ENCODE peak calls at places on chromosomes 5 and 9, in four cellular contexts. One of them, this sample, is unnamed.

GRCh38 chr5:143576721-143577484 is 173.4 kb upstream of the NR3C1 start:
- DNase-seq in IMR-90: peak; percentile 85
- DNase-seq in HCT116: no peak
- DNase-seq in mesendoderm: no peak
- DNase-seq in this sample: no peak

GRCh38 chr5:180332861-180333260 is 20.3 kb downstream of the GFPT2 start:
- DNase-seq in mesendoderm: no peak
- DNase-seq in IMR-90: no peak
- DNase-seq in HCT116: no peak
- DNase-seq in this sample: no peak

GRCh38 chr9:73411494-73411893 is 259.8 kb downstream of the ANXA1 start:
- DNase-seq in IMR-90: no peak
- DNase-seq in mesendoderm: peak; percentile 70
- DNase-seq in HCT116: no peak
- DNase-seq in this sample: no peak

GRCh38 chr9:127634021-127634420 is 21.9 kb downstream of the STXBP1 start:
- DNase-seq in HCT116: peak; percentile 7
- DNase-seq in IMR-90: no peak
- DNase-seq in mesendoderm: peak; percentile 36
- DNase-seq in this sample: no peak

GRCh38 chr5:140857177-140857986 is 1.7 kb downstream of the PCDHA10 start:
- DNase-seq in mesendoderm: no peak
- DNase-seq in IMR-90: no peak
- DNase-seq in HCT116: no peak
- DNase-seq in this sample: no peak

GRCh38 chr9:5622019-5622418 is 6.9 kb upstream of the RIC1 start:
- DNase-seq in HCT116: no peak
- DNase-seq in mesendoderm: no peak
- DNase-seq in IMR-90: peak; percentile 91
- DNase-seq in this sample: no peak

GRCh38 chr9:69931340-69931739 is 110.7 kb downstream of the CFAP95 start:
- DNase-seq in mesendoderm: peak; percentile 47
- DNase-seq in IMR-90: no peak
- DNase-seq in HCT116: no peak
- DNase-seq in this sample: no peak

GRCh38 chr5:176413255-176413565 is 3.1 kb downstream of the CLTB start:
- DNase-seq in IMR-90: no peak
- DNase-seq in mesendoderm: no peak
- DNase-seq in HCT116: no peak
- DNase-seq in this sample: no peak

GRCh38 chr5:151222769-151223446 is 984 bp downstream of the CCDC69 start:
- DNase-seq in HCT116: no peak
- DNase-seq in IMR-90: no peak
- DNase-seq in mesendoderm: no peak
- DNase-seq in this sample: peak; percentile 23

GRCh38 chr5:27590503-27590902 is 552.1 kb upstream of the CDH9 start:
- DNase-seq in HCT116: no peak
- DNase-seq in IMR-90: no peak
- DNase-seq in mesendoderm: no peak
- DNase-seq in this sample: no peak

GRCh38 chr9:129414377-129415021 is 206.4 kb downstream of the C9orf50 start:
- DNase-seq in IMR-90: peak; percentile 63
- DNase-seq in HCT116: no peak
- DNase-seq in mesendoderm: no peak
- DNase-seq in this sample: peak; percentile 23

GRCh38 chr9:18754537-18754936 is 278.5 kb downstream of the SAXO1 start:
- DNase-seq in IMR-90: no peak
- DNase-seq in mesendoderm: no peak
- DNase-seq in HCT116: no peak
- DNase-seq in this sample: no peak

GRCh38 chr5:31854625-31855526 is 215.9 kb downstream of the PDZD2 start:
- DNase-seq in mesendoderm: peak; percentile 94
- DNase-seq in IMR-90: no peak
- DNase-seq in HCT116: no peak
- DNase-seq in this sample: no peak

GRCh38 chr5:175246242-175246891 is 197.6 kb downstream of the DRD1 start:
- DNase-seq in mesendoderm: peak; percentile 71
- DNase-seq in IMR-90: peak; percentile 98
- DNase-seq in HCT116: peak; percentile 84
- DNase-seq in this sample: no peak

GRCh38 chr9:127263664-127264063 is 910 bp upstream of the GARNL3 start:
- DNase-seq in IMR-90: peak; percentile 5
- DNase-seq in HCT116: no peak
- DNase-seq in mesendoderm: no peak
- DNase-seq in this sample: no peak

GRCh38 chr5:571791-572190 is 40.3 kb upstream of the CEP72 start:
- DNase-seq in IMR-90: no peak
- DNase-seq in mesendoderm: no peak
- DNase-seq in HCT116: no peak
- DNase-seq in this sample: no peak

GRCh38 chr5:38059876-38060275 is 198.5 kb upstream of the EGFLAM start:
- DNase-seq in IMR-90: no peak
- DNase-seq in mesendoderm: no peak
- DNase-seq in HCT116: no peak
- DNase-seq in this sample: no peak

GRCh38 chr9:89532944-89533343 is 35.0 kb upstream of the SEMA4D start:
- DNase-seq in mesendoderm: no peak
- DNase-seq in IMR-90: no peak
- DNase-seq in HCT116: no peak
- DNase-seq in this sample: no peak

GRCh38 chr5:67720162-67720772 is 495.3 kb upstream of the PIK3R1 start:
- DNase-seq in mesendoderm: no peak
- DNase-seq in IMR-90: no peak
- DNase-seq in HCT116: no peak
- DNase-seq in this sample: no peak

GRCh38 chr9:21070171-21070571 is 7.6 kb downstream of the IFNB1 start:
- DNase-seq in IMR-90: peak; percentile 98
- DNase-seq in HCT116: peak; percentile 16
- DNase-seq in mesendoderm: peak; percentile 54
- DNase-seq in this sample: no peak

GRCh38 chr9:96417610-96418073 is 528 bp downstream of the ZNF367 start:
- DNase-seq in HCT116: no peak
- DNase-seq in mesendoderm: no peak
- DNase-seq in IMR-90: no peak
- DNase-seq in this sample: no peak

GRCh38 chr9:133980864-133981588 is 11.1 kb downstream of the VAV2 start:
- DNase-seq in HCT116: no peak
- DNase-seq in IMR-90: no peak
- DNase-seq in mesendoderm: no peak
- DNase-seq in this sample: no peak

GRCh38 chr9:119677811-119678530 is 308.7 kb upstream of the BRINP1 start:
- DNase-seq in mesendoderm: no peak
- DNase-seq in IMR-90: no peak
- DNase-seq in HCT116: no peak
- DNase-seq in this sample: no peak

GRCh38 chr9:132729235-132729890 is 59.1 kb downstream of the GTF3C4 start:
- DNase-seq in HCT116: no peak
- DNase-seq in mesendoderm: no peak
- DNase-seq in IMR-90: no peak
- DNase-seq in this sample: no peak

GRCh38 chr5:154078305-154078704 is 39.5 kb downstream of the MFAP3 start:
- DNase-seq in IMR-90: no peak
- DNase-seq in mesendoderm: no peak
- DNase-seq in HCT116: no peak
- DNase-seq in this sample: no peak

GRCh38 chr5:132481243-132482211 is 9.0 kb downstream of the IRF1 start:
- DNase-seq in IMR-90: no peak
- DNase-seq in mesendoderm: no peak
- DNase-seq in HCT116: no peak
- DNase-seq in this sample: no peak

GRCh38 chr9:128729766-128730517 is 6.0 kb upstream of the ZDHHC12 start:
- DNase-seq in mesendoderm: no peak
- DNase-seq in IMR-90: no peak
- DNase-seq in HCT116: no peak
- DNase-seq in this sample: no peak

GRCh38 chr5:40360685-40361084 is 319.0 kb upstream of the PTGER4 start:
- DNase-seq in mesendoderm: no peak
- DNase-seq in HCT116: no peak
- DNase-seq in IMR-90: peak; percentile 15
- DNase-seq in this sample: no peak

GRCh38 chr5:115366223-115366622 is 69.8 kb upstream of the CCDC112 start:
- DNase-seq in mesendoderm: peak; percentile 96
- DNase-seq in HCT116: no peak
- DNase-seq in IMR-90: peak; percentile 94
- DNase-seq in this sample: no peak

GRCh38 chr5:151238303-151238741 is 14.4 kb upstream of the CCDC69 start:
- DNase-seq in HCT116: no peak
- DNase-seq in IMR-90: no peak
- DNase-seq in mesendoderm: no peak
- DNase-seq in this sample: peak; percentile 63

GRCh38 chr5:15103130-15103529 is 231.6 kb upstream of the ANKH start:
- DNase-seq in HCT116: no peak
- DNase-seq in IMR-90: no peak
- DNase-seq in mesendoderm: no peak
- DNase-seq in this sample: no peak

GRCh38 chr9:83919111-83919510 is 2.1 kb downstream of the KIF27 start:
- DNase-seq in mesendoderm: no peak
- DNase-seq in IMR-90: no peak
- DNase-seq in HCT116: no peak
- DNase-seq in this sample: no peak

GRCh38 chr5:1476181-1476966 is 31.1 kb upstream of the SLC6A3 start:
- DNase-seq in mesendoderm: no peak
- DNase-seq in IMR-90: no peak
- DNase-seq in HCT116: no peak
- DNase-seq in this sample: no peak

GRCh38 chr5:122469520-122469919 is 157.5 kb downstream of the SNCAIP start:
- DNase-seq in IMR-90: no peak
- DNase-seq in mesendoderm: no peak
- DNase-seq in HCT116: no peak
- DNase-seq in this sample: no peak

GRCh38 chr9:98708933-98709911 is at the start of gene GABBR2:
- DNase-seq in mesendoderm: peak; percentile 34
- DNase-seq in HCT116: no peak
- DNase-seq in IMR-90: peak; percentile 4
- DNase-seq in this sample: no peak

GRCh38 chr9:12794024-12794799 is 19.4 kb downstream of the LURAP1L start:
- DNase-seq in mesendoderm: no peak
- DNase-seq in HCT116: no peak
- DNase-seq in IMR-90: peak; percentile 61
- DNase-seq in this sample: no peak
- H3K4me2 ChIP-seq in mesendoderm: no peak overlapping the region
- H3K4me2 ChIP-seq in HCT116: no peak overlapping the region
- H3K4me2 ChIP-seq in IMR-90: peak overlapping the region; percentile 50
- H3K4me2 ChIP-seq in this sample: no peak overlapping the region

GRCh38 chr5:29370248-29370647 is 1823.2 kb upstream of the CDH6 start:
- DNase-seq in mesendoderm: no peak
- DNase-seq in HCT116: no peak
- DNase-seq in IMR-90: no peak
- DNase-seq in this sample: no peak

DNA sequence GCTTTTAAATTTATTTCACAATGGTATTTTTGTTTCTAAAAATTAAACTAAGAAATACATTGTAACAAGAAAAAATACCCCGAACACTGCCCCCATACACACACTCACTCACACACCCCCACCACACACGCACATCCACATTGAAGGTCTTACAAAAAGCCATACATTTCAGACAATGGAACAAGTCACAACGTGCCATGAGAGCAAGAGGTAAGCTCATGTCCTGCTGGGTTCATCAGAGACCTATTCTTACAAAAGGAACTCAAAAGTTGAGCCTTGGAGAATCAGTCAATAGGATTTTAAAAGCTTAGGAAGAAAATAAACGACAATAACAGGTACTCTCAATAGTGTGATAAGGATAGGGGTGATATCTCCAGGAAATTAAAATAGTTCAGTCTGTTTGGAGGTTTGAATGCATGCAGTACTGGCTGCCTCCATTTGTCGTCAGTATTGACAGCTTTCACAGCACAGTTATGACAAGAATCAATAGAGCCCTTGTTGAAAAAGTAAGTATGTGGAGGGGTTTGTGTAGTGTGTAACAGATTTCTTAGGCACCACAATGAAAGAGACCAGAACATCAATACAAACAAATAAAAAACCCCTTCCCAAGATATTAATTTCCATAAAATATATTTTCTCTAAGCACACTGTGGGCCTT is 1826.2 kb upstream of the CDH6 start:
- DNase-seq in mesendoderm: peak; percentile 50
- DNase-seq in IMR-90: no peak
- DNase-seq in HCT116: no peak
- DNase-seq in this sample: no peak
- H3K4me2 ChIP-seq in mesendoderm: no peak overlapping the region
- H3K4me2 ChIP-seq in IMR-90: no peak overlapping the region
- H3K4me2 ChIP-seq in HCT116: no peak overlapping the region
- H3K4me2 ChIP-seq in this sample: no peak overlapping the region

GRCh38 chr9:4293293-4293931 is 6.5 kb downstream of the GLIS3 start:
- DNase-seq in IMR-90: peak; percentile 97
- DNase-seq in HCT116: peak; percentile 54
- DNase-seq in mesendoderm: peak; percentile 72
- DNase-seq in this sample: no peak
- H3K4me2 ChIP-seq in IMR-90: peak overlapping the region; percentile 81
- H3K4me2 ChIP-seq in HCT116: peak overlapping the region; percentile 55
- H3K4me2 ChIP-seq in mesendoderm: no peak overlapping the region
- H3K4me2 ChIP-seq in this sample: no peak overlapping the region

GRCh38 chr5:139131881-139132480 is 66.2 kb downstream of the SIL1 start:
- DNase-seq in HCT116: no peak
- DNase-seq in IMR-90: peak; percentile 16
- DNase-seq in mesendoderm: no peak
- DNase-seq in this sample: no peak
- H3K4me2 ChIP-seq in HCT116: no peak overlapping the region
- H3K4me2 ChIP-seq in IMR-90: peak overlapping the region; percentile 60
- H3K4me2 ChIP-seq in mesendoderm: no peak overlapping the region
- H3K4me2 ChIP-seq in this sample: no peak overlapping the region

DNA sequence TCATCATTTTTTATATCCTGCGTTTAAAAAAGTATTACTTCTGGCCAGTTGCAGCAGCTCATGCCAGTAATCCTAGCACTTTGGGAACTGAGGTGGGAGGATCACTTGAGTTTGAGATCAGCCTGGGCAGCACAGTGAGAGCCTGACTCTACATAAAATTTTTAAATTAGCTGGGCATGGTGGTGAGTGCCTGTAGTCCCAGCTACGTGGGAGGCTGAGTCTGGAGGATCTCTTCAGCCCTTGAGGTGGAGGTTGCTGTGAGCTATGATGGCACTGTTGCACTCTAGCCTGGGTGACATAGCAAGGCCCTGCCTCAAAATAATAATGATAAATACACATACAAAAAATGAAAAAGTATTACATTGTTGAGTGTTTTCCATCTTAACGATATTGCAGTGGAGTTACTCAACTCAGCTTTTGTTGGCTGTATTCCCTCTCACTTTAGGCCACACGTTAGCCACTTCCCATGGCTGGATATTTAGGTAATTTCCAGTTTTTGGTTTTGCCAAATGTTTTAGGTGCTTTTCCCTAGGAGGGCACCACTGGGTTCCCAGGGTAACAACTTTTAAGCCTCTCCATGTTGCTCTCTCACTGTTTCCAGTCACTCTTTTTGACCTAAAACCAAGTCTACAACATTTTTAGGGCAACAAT is 20.6 kb downstream of the SHB start:
- DNase-seq in mesendoderm: no peak
- DNase-seq in IMR-90: peak; percentile 64
- DNase-seq in HCT116: no peak
- DNase-seq in this sample: no peak
- H3K4me2 ChIP-seq in mesendoderm: no peak overlapping the region
- H3K4me2 ChIP-seq in IMR-90: no peak overlapping the region
- H3K4me2 ChIP-seq in HCT116: peak overlapping the region; percentile 79
- H3K4me2 ChIP-seq in this sample: no peak overlapping the region

This sample was measured in OCI-LY7.